ENCODE peak calls at places on chromosome 20, in four cellular contexts. X is cardiac fibroblast, L is A172, T is pancreas. K is an unnamed sample.

GRCh38 chr20:33645421-33645820 is 16.7 kb upstream of the C20orf144 start:
- DNase-seq in X (no peak), L (no peak), T (no peak), K (no peak)

GRCh38 chr20:41185013-41185757 is 47.8 kb downstream of the PLCG1 start:
- DNase-seq in T (no peak), L (no peak), X (no peak), K (peak)

GRCh38 chr20:38143646-38144554 is 21.2 kb downstream of the TGM2 start:
- DNase-seq in T (no peak), L (peak), X (peak), K (peak)

GRCh38 chr20:52219441-52219840 is 27.9 kb upstream of the ZFP64 start:
- DNase-seq in X (no peak), L (no peak), T (no peak), K (no peak)

GRCh38 chr20:44720617-44720993 is 5.4 kb downstream of the CCN5 start:
- DNase-seq in X (peak), L (peak), T (no peak), K (peak)

GRCh38 chr20:40753472-40753871 is 64.4 kb upstream of the MAFB start:
- DNase-seq in L (no peak), X (no peak), T (no peak), K (peak)

GRCh38 chr20:45209924-45210323 is 3.1 kb downstream of the SEMG1 start:
- DNase-seq in T (no peak), X (no peak), L (no peak), K (no peak)

GRCh38 chr20:50521221-50521642 is 11.0 kb downstream of the PTPN1 start:
- DNase-seq in L (no peak), X (no peak), T (no peak), K (no peak)

GRCh38 chr20:44087051-44087856 is 99.7 kb downstream of the JPH2 start:
- DNase-seq in T (no peak), X (no peak), L (no peak), K (no peak)

GRCh38 chr20:49586967-49587587 is 19.1 kb upstream of the PTGIS start:
- DNase-seq in T (no peak), X (peak), L (no peak), K (no peak)

GRCh38 chr20:44027686-44028340 is 113.2 kb downstream of the TOX2 start:
- DNase-seq in X (no peak), L (no peak), T (no peak), K (peak)

GRCh38 chr20:39333211-39333610 is 371.1 kb downstream of the DHX35 start:
- DNase-seq in X (no peak), T (no peak), L (no peak), K (no peak)

GRCh38 chr20:41654292-41654691 is 36.1 kb upstream of the CHD6 start:
- DNase-seq in L (no peak), X (no peak), T (peak), K (no peak)

GRCh38 chr20:58893355-58894151 is 41.0 kb downstream of the GNAS start:
- DNase-seq in L (no peak), T (no peak), X (peak), K (no peak)

GRCh38 chr20:55004044-55004443 is 528.7 kb downstream of the DOK5 start:
- DNase-seq in T (no peak), X (no peak), L (no peak), K (no peak)

GRCh38 chr20:53828673-53829085 is 235.0 kb upstream of the ZNF217 start:
- DNase-seq in X (peak), L (peak), T (no peak), K (peak)

GRCh38 chr20:32779500-32780215 is 17.5 kb downstream of the DNMT3B start:
- DNase-seq in L (no peak), X (no peak), T (no peak), K (no peak)

GRCh38 chr20:52972965-52973819 is 1.0 kb downstream of the TSHZ2 start:
- DNase-seq in L (no peak), X (no peak), T (peak), K (peak)

GRCh38 chr20:18683839-18684238 is 96.0 kb downstream of the DTD1 start:
- DNase-seq in X (no peak), T (no peak), L (no peak), K (no peak)

GRCh38 chr20:56433221-56433879 is 21.3 kb downstream of the CASS4 start:
- DNase-seq in L (no peak), T (no peak), X (peak), K (no peak)

GRCh38 chr20:38581013-38581412 is at the start of gene ADIG:
- DNase-seq in L (no peak), T (peak), X (peak), K (peak)

GRCh38 chr20:32682508-32682987 is 8.8 kb upstream of the C20orf203 start:
- DNase-seq in X (no peak), T (no peak), L (no peak), K (peak)

GRCh38 chr20:21102691-21103311 is 3.4 kb downstream of the LINC00237 start:
- DNase-seq in L (no peak), X (no peak), T (peak), K (peak)

GRCh38 chr20:41690702-41691101 is 72.5 kb upstream of the CHD6 start:
- DNase-seq in T (no peak), X (no peak), L (no peak), K (no peak)

GRCh38 chr20:42274977-42275376 is 656.8 kb upstream of the CHD6 start:
- DNase-seq in X (no peak), L (no peak), T (no peak), K (no peak)

GRCh38 chr20:46893051-46893450 is 1.6 kb upstream of the EYA2 start:
- DNase-seq in T (no peak), X (no peak), L (no peak), K (no peak)

GRCh38 chr20:33373735-33374605 is 27.3 kb downstream of the CDK5RAP1 start:
- DNase-seq in X (peak), T (no peak), L (peak), K (peak)

GRCh38 chr20:33668087-33668790 is 1.5 kb downstream of the ACTL10 start:
- DNase-seq in T (no peak), X (no peak), L (no peak), K (peak)

GRCh38 chr20:1327241-1327653 is 1.7 kb downstream of the SDCBP2 start:
- DNase-seq in L (no peak), T (no peak), X (peak), K (peak)

GRCh38 chr20:3311623-3312022 is 72.6 kb upstream of the SLC4A11 start:
- DNase-seq in L (no peak), X (no peak), T (no peak), K (no peak)

GRCh38 chr20:56442381-56443365 is 25.8 kb upstream of the RTF2 start:
- DNase-seq in T (no peak), L (no peak), X (peak), K (no peak)

GRCh38 chr20:14360386-14360785 is 23.0 kb upstream of the FLRT3 start:
- DNase-seq in X (no peak), T (no peak), L (peak), K (no peak)

K was measured in islet precursor cell.